ENCODE peak calls at places on chromosomes 3 and 15, in seven cellular contexts. N is GM12865, A is endodermal cell, U is fibroblast of lung, I is bronchial epithelial cell, B is heart right ventricle, K is cardiac muscle cell. S is an unnamed sample.

GRCh38 chr3:31014317-31015040 is 120.0 kb upstream of the GADL1 start:
- DNase-seq in U (no peak), N (no peak), I (peak), K (no peak), B (no peak), A (no peak), S (no peak)

GRCh38 chr3:195549931-195550519 is 6.9 kb upstream of the PPP1R2 start:
- DNase-seq in B (no peak), K (no peak), U (no peak), N (peak), I (no peak), A (no peak), S (no peak)

GRCh38 chr3:99927651-99928390 is 110.2 kb downstream of the CMSS1 start:
- DNase-seq in K (no peak), N (no peak), I (no peak), U (no peak), B (no peak), A (peak), S (no peak)

GRCh38 chr15:92075764-92076163 is 222.3 kb downstream of the SLCO3A1 start:
- DNase-seq in U (no peak), A (no peak), B (no peak), I (peak), N (no peak), K (no peak), S (no peak)

GRCh38 chr15:69526086-69526485 is 73.5 kb downstream of the RPLP1 start:
- DNase-seq in I (no peak), N (no peak), B (no peak), U (peak), K (no peak), A (peak), S (no peak)

GRCh38 chr3:143648218-143648617 is 200.1 kb downstream of the SLC9A9 start:
- DNase-seq in A (no peak), B (no peak), U (no peak), N (no peak), K (no peak), I (no peak), S (no peak)

GRCh38 chr15:99324082-99324620 is 72.9 kb downstream of the LRRC28 start:
- DNase-seq in B (peak), I (peak), A (no peak), N (peak), K (peak), U (peak), S (peak)

GRCh38 chr3:154105218-154105975 is 15.8 kb upstream of the ARHGEF26 start:
- DNase-seq in I (no peak), N (no peak), A (no peak), U (no peak), B (no peak), K (peak), S (no peak)

GRCh38 chr3:141429371-141430035 is 57.3 kb upstream of the RASA2 start:
- DNase-seq in U (no peak), B (peak), I (no peak), K (peak), A (peak), N (no peak), S (no peak)

GRCh38 chr15:75641603-75642002 is 1.6 kb upstream of the IMP3 start:
- DNase-seq in K (no peak), I (no peak), U (no peak), N (peak), A (no peak), B (no peak), S (no peak)

GRCh38 chr15:57562220-57562769 is 29.4 kb upstream of the MYZAP start:
- DNase-seq in B (peak), A (no peak), U (no peak), I (no peak), N (no peak), K (peak), S (no peak)

GRCh38 chr15:79970921-79971434 is at the start of gene BCL2A1:
- DNase-seq in B (no peak), K (no peak), I (peak), A (no peak), U (peak), N (peak), S (peak)

GRCh38 chr3:124207077-124207476 is 215.2 kb upstream of the ROPN1 start:
- DNase-seq in U (no peak), B (no peak), A (no peak), I (no peak), N (peak), K (no peak), S (no peak)

GRCh38 chr15:70299931-70300858 is 202.5 kb upstream of the TLE3 start:
- DNase-seq in I (no peak), N (peak), A (peak), K (no peak), B (no peak), U (no peak), S (no peak)

GRCh38 chr3:137583256-137583655 is 180.9 kb upstream of the SOX14 start:
- DNase-seq in U (no peak), B (no peak), K (no peak), N (no peak), I (no peak), A (no peak), S (no peak)

GRCh38 chr15:80109388-80109787 is 43.4 kb upstream of the FAH start:
- DNase-seq in U (no peak), N (no peak), A (no peak), K (no peak), B (no peak), I (no peak), S (no peak)

GRCh38 chr3:58635371-58636285 is 30.9 kb downstream of the FAM3D start:
- DNase-seq in A (no peak), N (peak), I (no peak), K (no peak), B (no peak), U (no peak), S (no peak)

GRCh38 chr3:31531465-31531991 is 1.2 kb upstream of the STT3B start:
- DNase-seq in U (no peak), A (no peak), I (peak), B (no peak), K (peak), N (peak), S (no peak)

GRCh38 chr3:16386536-16386935 is 121.5 kb downstream of the OXNAD1 start:
- DNase-seq in N (peak), I (peak), U (no peak), A (no peak), B (no peak), K (no peak), S (no peak)

GRCh38 chr15:75750261-75751050 is 37.8 kb upstream of the CSPG4 start:
- DNase-seq in I (no peak), U (no peak), B (no peak), K (no peak), N (no peak), A (peak), S (no peak)

GRCh38 chr15:99137877-99138276 is 33.0 kb downstream of the SYNM start:
- DNase-seq in B (no peak), K (no peak), N (no peak), I (no peak), A (peak), U (no peak), S (no peak)

GRCh38 chr3:142794510-142794909 is 70.7 kb downstream of the TRPC1 start:
- DNase-seq in B (no peak), U (no peak), N (no peak), A (no peak), K (no peak), I (no peak), S (no peak)

GRCh38 chr15:80999623-81000036 is 1.1 kb upstream of the TLNRD1 start:
- DNase-seq in I (peak), N (peak), U (no peak), B (no peak), K (no peak), A (peak), S (no peak)

GRCh38 chr3:86921981-86922680 is 68.8 kb downstream of the VGLL3 start:
- DNase-seq in A (no peak), I (peak), K (no peak), B (no peak), U (peak), N (no peak), S (no peak)

GRCh38 chr3:86929046-86929445 is 61.9 kb downstream of the VGLL3 start:
- DNase-seq in N (no peak), B (no peak), I (no peak), K (no peak), U (no peak), A (peak), S (no peak)

GRCh38 chr3:86923071-86923476 is 67.9 kb downstream of the VGLL3 start:
- DNase-seq in K (no peak), I (peak), A (no peak), N (no peak), B (no peak), U (peak), S (no peak)
- H3K4me3 ChIP-seq in K (no peak), I (no peak), A (no peak), N (no peak), B (no peak), U (no peak), S (no peak)

GRCh38 chr3:193190387-193190786 is 50.6 kb upstream of the PLAAT1 start:
- DNase-seq in N (peak), A (peak), B (no peak), I (peak), K (peak), U (no peak), S (no peak)
- TF ChIP-seq CTCF in N (peak), A (peak), B (peak), I (peak), K (peak), U (peak), S (no peak)

DNA sequence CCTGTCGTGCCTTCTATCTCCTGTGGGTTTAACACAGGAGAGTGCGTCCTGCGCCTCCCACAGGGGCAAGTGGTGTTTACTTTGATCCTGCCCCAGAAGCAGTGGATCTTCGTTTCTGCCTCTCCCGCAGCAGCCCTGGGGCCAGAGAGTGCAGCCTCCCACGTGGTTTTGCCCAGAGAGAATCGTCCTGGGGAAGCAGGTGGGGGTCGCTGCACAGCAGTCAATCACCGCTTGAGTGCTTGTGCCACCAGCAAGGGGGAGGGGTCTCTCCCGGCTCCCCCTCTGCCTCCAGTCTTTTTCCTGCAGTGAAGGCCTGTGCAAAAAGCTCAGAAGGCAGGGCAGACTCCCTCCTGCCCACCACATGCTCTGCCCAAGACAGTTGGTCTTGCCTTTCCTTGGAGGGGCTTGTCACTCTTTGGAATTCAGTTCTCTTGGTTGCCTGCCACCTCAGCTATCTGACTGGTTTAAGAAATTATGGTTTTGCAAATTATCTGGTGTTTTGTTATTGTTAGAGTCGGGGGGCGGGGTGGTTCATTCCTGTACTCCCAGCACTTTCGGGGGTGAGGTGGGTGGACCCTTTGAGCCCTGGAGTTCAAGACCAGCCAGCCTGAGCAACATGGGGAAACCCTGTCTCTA is 26.9 kb downstream of the STOML1 start:
- DNase-seq in A (no peak), N (peak), U (no peak), K (peak), I (no peak), B (no peak), S (no peak)
- H3K4me3 ChIP-seq in A (no peak), N (peak), U (peak), K (no peak), I (no peak), B (no peak), S (no peak)

DNA sequence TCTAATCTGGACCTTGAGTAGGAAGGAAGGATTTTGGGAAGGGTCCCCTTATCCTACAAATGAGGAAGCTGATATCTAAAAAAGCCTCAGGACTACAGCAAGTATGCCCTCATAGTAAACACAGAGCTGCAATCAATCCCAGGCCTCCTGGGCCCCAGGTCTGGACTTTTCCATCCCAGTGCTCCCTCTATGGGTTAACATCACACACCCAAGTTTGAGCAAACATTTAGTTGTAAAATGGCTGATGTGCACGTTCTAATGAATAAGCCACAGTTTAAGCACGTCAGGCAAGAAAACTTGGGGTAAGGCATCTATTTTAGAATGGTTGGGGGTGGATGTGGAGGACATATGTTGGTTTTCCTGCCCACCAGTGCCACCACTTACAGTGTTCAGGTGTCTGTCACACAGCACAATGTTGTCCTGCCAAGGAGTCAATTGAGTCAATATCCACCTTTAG is 44.3 kb upstream of the UBE2E1 start:
- DNase-seq in B (no peak), K (peak), N (peak), A (peak), I (peak), U (peak), S (no peak)
- TF ChIP-seq CTCF in B (peak), K (peak), N (peak), A (peak), I (peak), U (peak), S (peak)

GRCh38 chr3:32570426-32571191 is at the start of gene DYNC1LI1:
- DNase-seq in A (peak), I (peak), B (peak), K (peak), U (peak), N (peak), S (no peak)

GRCh38 chr3:32571192-32571485 is 481 bp upstream of the DYNC1LI1 start:
- DNase-seq in B (no peak), N (no peak), I (no peak), K (peak), A (no peak), U (no peak), S (no peak)

GRCh38 chr3:32564195-32564594 is 6.5 kb downstream of the DYNC1LI1 start:
- DNase-seq in U (peak), A (no peak), K (no peak), B (no peak), N (no peak), I (no peak), S (no peak)

GRCh38 chr3:32569540-32570425 is 875 bp downstream of the DYNC1LI1 start:
- DNase-seq in N (peak), K (peak), I (peak), B (peak), U (peak), A (peak), S (no peak)

GRCh38 chr3:32568953-32569352 is 1.7 kb downstream of the DYNC1LI1 start:
- DNase-seq in I (peak), A (no peak), B (no peak), K (no peak), U (no peak), N (no peak), S (no peak)
- H3K4me3 ChIP-seq in I (peak), A (peak), B (peak), K (peak), U (peak), N (peak), S (peak)

DNA sequence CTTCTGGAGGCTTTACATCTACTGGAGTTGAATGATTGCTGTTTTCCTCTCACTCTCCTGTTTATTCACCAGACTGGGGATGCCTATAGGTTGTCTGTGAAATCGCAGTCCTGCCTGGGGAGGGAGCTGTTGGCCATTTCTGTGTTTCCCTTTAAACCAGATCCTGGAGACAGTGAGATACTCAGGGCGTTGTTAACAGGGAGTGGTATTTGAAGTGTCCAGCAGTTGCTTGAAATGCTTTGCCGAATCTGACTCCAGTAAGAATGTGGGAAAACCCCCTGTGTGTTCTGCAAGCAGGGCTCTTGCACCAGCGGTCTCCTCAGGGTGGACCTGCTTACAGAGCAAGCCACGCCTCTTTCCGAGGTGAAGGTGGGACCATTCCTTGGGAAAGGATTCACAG is 4.3 kb upstream of the LRRK1 start:
- DNase-seq in N (no peak), A (peak), U (peak), K (peak), B (no peak), I (peak), S (no peak)
- TF ChIP-seq CTCF in N (no peak), A (peak), U (peak), K (peak), B (peak), I (peak), S (peak)